ENCODE peak calls at places on chromosomes 16 and 17, in four cellular contexts. Q is endothelial cell of umbilical vein, U is esophagus squamous epithelium, R is HCT116. F is an unnamed sample.
A peak's percentile ranks its signal among the peaks of the same experiment; 100 is the strongest.

GRCh38 chr17:325270-325976 is 27.2 kb downstream of the RPH3AL start:
- DNase-seq in R (no peak), U (no peak), Q (no peak), F (no peak)

GRCh38 chr17:27494192-27495091 is 38.2 kb downstream of the KSR1 start:
- DNase-seq in U (no peak), R (peak; percentile 51), Q (peak; percentile 30), F (peak; percentile 93)

GRCh38 chr16:50144211-50144610 is 8.9 kb upstream of the TENT4B start:
- DNase-seq in U (no peak), Q (no peak), R (no peak), F (no peak)

GRCh38 chr16:53224932-53225533 is 170.2 kb downstream of the CHD9 start:
- DNase-seq in R (no peak), U (no peak), Q (no peak), F (no peak)

GRCh38 chr16:47504599-47504998 is 43.5 kb downstream of the PHKB start:
- DNase-seq in U (no peak), Q (no peak), R (no peak), F (no peak)

GRCh38 chr17:12415031-12415430 is 250.7 kb upstream of the MYOCD start:
- DNase-seq in Q (no peak), R (no peak), U (no peak), F (no peak)

GRCh38 chr16:1651509-1652342 is 26.4 kb upstream of the JPT2 start:
- DNase-seq in U (no peak), Q (no peak), R (no peak), F (no peak)

GRCh38 chr16:49350265-49351103 is 23.1 kb upstream of the C16orf78 start:
- DNase-seq in R (peak; percentile 27), U (no peak), Q (peak; percentile 21), F (peak; percentile 72)

GRCh38 chr17:41777579-41778188 is 8.8 kb downstream of the JUP start:
- DNase-seq in Q (peak; percentile 100), R (no peak), U (no peak), F (peak; percentile 90)

GRCh38 chr17:80743181-80743771 is 198.6 kb downstream of the RPTOR start:
- DNase-seq in R (no peak), U (no peak), Q (no peak), F (no peak)

GRCh38 chr17:48127371-48128051 is 19.9 kb downstream of the SNX11 start:
- DNase-seq in U (no peak), R (peak; percentile 57), Q (peak; percentile 65), F (no peak)

GRCh38 chr17:37100231-37100630 is 151.5 kb downstream of the AATF start:
- DNase-seq in U (no peak), R (no peak), Q (no peak), F (no peak)

GRCh38 chr16:6265956-6266355 is 1066.7 kb upstream of the RBFOX1 start:
- DNase-seq in R (no peak), U (no peak), Q (no peak), F (no peak)

DNA sequence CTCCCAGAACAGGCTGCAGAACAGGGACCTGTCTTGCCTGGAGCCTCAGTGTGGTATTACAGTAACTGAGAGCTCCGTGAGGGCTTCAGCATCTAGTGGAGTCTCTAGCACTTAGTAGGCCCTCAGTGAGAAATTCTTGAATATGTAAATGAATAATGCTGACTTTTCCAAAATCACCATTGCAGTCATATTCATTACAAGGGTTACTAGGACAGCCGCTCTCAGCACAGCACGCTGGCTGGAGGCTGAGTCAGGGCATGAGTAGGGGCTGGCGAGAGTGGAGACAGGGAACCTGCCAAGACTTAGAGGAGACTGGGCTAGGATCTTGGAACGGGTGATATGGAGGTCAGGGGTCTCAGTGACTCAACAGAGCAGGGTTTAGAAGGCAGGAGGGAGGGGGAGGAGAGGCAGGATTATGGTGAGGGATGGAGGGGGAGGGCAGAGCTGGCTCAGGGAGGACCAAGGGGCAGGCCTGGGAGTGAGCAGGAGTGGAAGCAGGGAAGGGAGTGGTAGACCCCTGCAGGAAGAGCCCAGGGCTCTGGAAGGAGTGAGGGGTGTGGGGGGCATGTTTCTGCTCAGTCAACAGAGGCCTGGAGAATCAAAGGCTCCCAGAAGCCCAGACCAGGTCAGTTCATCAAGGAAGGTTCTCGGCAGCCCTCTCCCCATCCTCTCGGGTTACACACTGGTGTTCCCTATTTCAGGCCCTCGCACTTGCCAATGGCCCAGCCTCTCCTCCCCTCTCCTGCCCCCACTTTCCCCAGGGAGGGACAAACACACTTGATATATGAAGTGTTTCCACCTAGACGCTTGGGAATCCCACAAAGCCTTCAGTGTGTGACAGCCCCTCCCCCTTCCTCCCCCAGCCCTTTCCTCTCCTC is 42.3 kb downstream of the FZD2 start:
- DNase-seq in R (no peak), Q (peak; percentile 96), U (peak; percentile 3), F (no peak)
- H3K27ac ChIP-seq in R (no peak overlapping the region), Q (no peak overlapping the region), U (no peak overlapping the region), F (no peak overlapping the region)

GRCh38 chr17:62627219-62627903 is at the start of gene MRC2:
- DNase-seq in R (peak; percentile 31), U (no peak), Q (peak; percentile 68), F (peak; percentile 50)
- TF ChIP-seq POLR2A in R (no peak), U (no peak), Q (peak; percentile 50), F (peak; percentile 21)

GRCh38 chr16:80836846-80837245 is 32.4 kb upstream of the CDYL2 start:
- DNase-seq in Q (peak; percentile 21), U (no peak), R (no peak), F (no peak)
- H3K27ac ChIP-seq in Q (no peak overlapping the region), U (no peak overlapping the region), R (no peak overlapping the region), F (no peak overlapping the region)

GRCh38 chr17:35119370-35120185 is at the start of gene RAD51D:
- DNase-seq in Q (peak; percentile 75), U (no peak), R (peak; percentile 48), F (peak; percentile 77)
- TF ChIP-seq POLR2A in Q (peak; percentile 65), U (no peak), R (no peak), F (peak; percentile 39)

GRCh38 chr17:31492880-31493655 is 101.6 kb downstream of the RAB11FIP4 start:
- DNase-seq in U (peak; percentile 44), Q (no peak), R (no peak), F (peak; percentile 50)
- H3K27ac ChIP-seq in U (no peak overlapping the region), Q (no peak overlapping the region), R (no peak overlapping the region), F (peak overlapping the region; percentile 36)

GRCh38 chr17:2710075-2710803 is 1.3 kb downstream of the CLUH start:
- DNase-seq in U (no peak), R (no peak), Q (peak; percentile 12), F (peak; percentile 24)

GRCh38 chr17:2711608-2712299 is at the start of gene CLUH:
- DNase-seq in U (peak; percentile 70), R (peak; percentile 94), Q (peak; percentile 98), F (peak; percentile 95)

GRCh38 chr17:2712300-2713043 is 908 bp upstream of the CLUH start:
- DNase-seq in U (no peak), R (no peak), Q (no peak), F (no peak)

GRCh38 chr17:2709173-2709661 is 2.3 kb downstream of the CLUH start:
- DNase-seq in Q (no peak), R (no peak), U (no peak), F (peak; percentile 83)

DNA sequence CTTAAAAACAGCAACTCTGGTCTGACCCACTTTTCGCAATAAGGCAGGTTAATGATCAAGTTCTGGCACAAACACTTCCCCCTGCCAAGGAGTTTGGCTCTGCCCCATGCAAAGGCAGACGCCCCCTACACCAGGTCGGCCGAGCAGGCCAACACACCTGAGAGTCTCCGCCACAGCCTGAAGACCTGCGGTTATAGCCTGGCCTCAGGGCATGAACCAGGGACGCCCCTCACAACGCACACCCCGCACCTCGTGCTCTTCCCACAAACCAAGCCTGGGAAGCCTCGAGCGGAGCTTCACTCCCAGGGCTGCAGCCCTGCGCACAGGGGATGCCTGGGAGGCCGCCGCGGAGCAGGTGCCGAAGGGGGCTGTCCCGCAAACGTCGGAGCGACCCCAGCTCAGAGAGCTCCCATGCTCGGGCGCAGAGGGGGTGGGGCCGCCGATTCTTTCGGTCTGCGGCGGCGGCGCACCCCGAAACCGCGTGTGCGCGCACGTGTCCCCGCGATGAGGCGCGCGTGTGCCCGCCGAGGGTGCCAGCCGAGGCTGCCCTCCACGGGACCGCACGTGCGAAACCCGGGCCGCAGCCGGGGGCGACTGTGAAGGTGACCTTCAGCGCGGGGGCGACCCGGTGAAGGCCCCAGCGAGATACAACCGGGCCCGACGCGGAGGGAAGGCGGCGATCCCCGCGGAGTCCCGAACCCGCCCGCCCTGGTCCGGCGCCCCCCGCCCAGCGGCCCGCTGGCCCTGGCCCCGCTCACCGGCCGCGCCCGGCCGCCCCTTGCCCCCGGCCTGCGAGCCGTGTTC is 558 bp downstream of the CLUH start:
- DNase-seq in U (no peak), R (no peak), Q (peak; percentile 19), F (peak; percentile 88)
- TF ChIP-seq POLR2A in U (no peak), R (no peak), Q (no peak), F (peak; percentile 45)

F was measured in right lobe of liver.